ENCODE peak calls at places on chromosomes 7 and 10, in six cellular contexts. One of them, this sample, is unnamed.
A peak's percentile ranks its signal among the peaks of the same experiment; 100 is the strongest.

GRCh38 chr7:158672975-158673374 is 31.6 kb downstream of the NCAPG2 start:
- DNase-seq in choroid plexus epithelial cell: peak; percentile 43
- DNase-seq in type B pancreatic cell: no peak
- DNase-seq in activated B cell treated with CpG ODN at 0.5 μM for 24 hours: no peak
- DNase-seq in neural progenitor cell: no peak
- DNase-seq in WTC11: no peak
- DNase-seq in this sample: no peak

GRCh38 chr10:60646966-60647796 is 131.1 kb upstream of the CDK1 start:
- DNase-seq in choroid plexus epithelial cell: peak; percentile 87
- DNase-seq in type B pancreatic cell: no peak
- DNase-seq in activated B cell treated with CpG ODN at 0.5 μM for 24 hours: no peak
- DNase-seq in neural progenitor cell: peak; percentile 57
- DNase-seq in WTC11: no peak
- DNase-seq in this sample: no peak

GRCh38 chr7:24464846-24465245 is 108.4 kb upstream of the PALS2 start:
- DNase-seq in choroid plexus epithelial cell: no peak
- DNase-seq in type B pancreatic cell: no peak
- DNase-seq in activated B cell treated with CpG ODN at 0.5 μM for 24 hours: no peak
- DNase-seq in neural progenitor cell: no peak
- DNase-seq in WTC11: no peak
- DNase-seq in this sample: no peak

GRCh38 chr10:113169111-113169510 is 219.1 kb downstream of the TCF7L2 start:
- DNase-seq in choroid plexus epithelial cell: no peak
- DNase-seq in type B pancreatic cell: no peak
- DNase-seq in activated B cell treated with CpG ODN at 0.5 μM for 24 hours: no peak
- DNase-seq in neural progenitor cell: peak; percentile 62
- DNase-seq in WTC11: no peak
- DNase-seq in this sample: no peak

GRCh38 chr7:75595766-75596165 is 103.6 kb downstream of the SPDYE5 start:
- DNase-seq in choroid plexus epithelial cell: no peak
- DNase-seq in type B pancreatic cell: no peak
- DNase-seq in activated B cell treated with CpG ODN at 0.5 μM for 24 hours: no peak
- DNase-seq in neural progenitor cell: no peak
- DNase-seq in WTC11: no peak
- DNase-seq in this sample: no peak

GRCh38 chr7:21253740-21254687 is 173.9 kb upstream of the SP4 start:
- DNase-seq in choroid plexus epithelial cell: peak; percentile 76
- DNase-seq in type B pancreatic cell: peak; percentile 77
- DNase-seq in activated B cell treated with CpG ODN at 0.5 μM for 24 hours: no peak
- DNase-seq in neural progenitor cell: peak; percentile 91
- DNase-seq in WTC11: peak; percentile 82
- DNase-seq in this sample: no peak

GRCh38 chr10:107665459-107665858 is 501.0 kb upstream of the SORCS1 start:
- DNase-seq in choroid plexus epithelial cell: no peak
- DNase-seq in type B pancreatic cell: no peak
- DNase-seq in activated B cell treated with CpG ODN at 0.5 μM for 24 hours: no peak
- DNase-seq in neural progenitor cell: no peak
- DNase-seq in WTC11: no peak
- DNase-seq in this sample: no peak

GRCh38 chr10:131852161-131852822 is 48.5 kb upstream of the PPP2R2D start:
- DNase-seq in choroid plexus epithelial cell: no peak
- DNase-seq in type B pancreatic cell: peak; percentile 62
- DNase-seq in activated B cell treated with CpG ODN at 0.5 μM for 24 hours: no peak
- DNase-seq in neural progenitor cell: no peak
- DNase-seq in WTC11: no peak
- DNase-seq in this sample: no peak

GRCh38 chr10:95941115-95941514 is 33.3 kb downstream of the CC2D2B start:
- DNase-seq in choroid plexus epithelial cell: no peak
- DNase-seq in type B pancreatic cell: no peak
- DNase-seq in activated B cell treated with CpG ODN at 0.5 μM for 24 hours: no peak
- DNase-seq in neural progenitor cell: no peak
- DNase-seq in WTC11: no peak
- DNase-seq in this sample: no peak

GRCh38 chr7:129499915-129500463 is 2.3 kb upstream of the SMKR1 start:
- DNase-seq in choroid plexus epithelial cell: no peak
- DNase-seq in type B pancreatic cell: peak; percentile 48
- DNase-seq in activated B cell treated with CpG ODN at 0.5 μM for 24 hours: no peak
- DNase-seq in neural progenitor cell: no peak
- DNase-seq in WTC11: no peak
- DNase-seq in this sample: no peak

GRCh38 chr10:24762966-24763623 is 39.4 kb upstream of the ARHGAP21 start:
- DNase-seq in choroid plexus epithelial cell: peak; percentile 81
- DNase-seq in type B pancreatic cell: no peak
- DNase-seq in activated B cell treated with CpG ODN at 0.5 μM for 24 hours: no peak
- DNase-seq in neural progenitor cell: no peak
- DNase-seq in WTC11: no peak
- DNase-seq in this sample: no peak

GRCh38 chr7:1894906-1895663 is 225.0 kb downstream of the ELFN1 start:
- DNase-seq in choroid plexus epithelial cell: no peak
- DNase-seq in type B pancreatic cell: no peak
- DNase-seq in activated B cell treated with CpG ODN at 0.5 μM for 24 hours: no peak
- DNase-seq in neural progenitor cell: no peak
- DNase-seq in WTC11: no peak
- DNase-seq in this sample: peak; percentile 19

GRCh38 chr10:13731799-13732198 is 145.0 kb downstream of the PRPF18 start:
- DNase-seq in choroid plexus epithelial cell: no peak
- DNase-seq in type B pancreatic cell: no peak
- DNase-seq in activated B cell treated with CpG ODN at 0.5 μM for 24 hours: no peak
- DNase-seq in neural progenitor cell: no peak
- DNase-seq in WTC11: no peak
- DNase-seq in this sample: no peak

DNA sequence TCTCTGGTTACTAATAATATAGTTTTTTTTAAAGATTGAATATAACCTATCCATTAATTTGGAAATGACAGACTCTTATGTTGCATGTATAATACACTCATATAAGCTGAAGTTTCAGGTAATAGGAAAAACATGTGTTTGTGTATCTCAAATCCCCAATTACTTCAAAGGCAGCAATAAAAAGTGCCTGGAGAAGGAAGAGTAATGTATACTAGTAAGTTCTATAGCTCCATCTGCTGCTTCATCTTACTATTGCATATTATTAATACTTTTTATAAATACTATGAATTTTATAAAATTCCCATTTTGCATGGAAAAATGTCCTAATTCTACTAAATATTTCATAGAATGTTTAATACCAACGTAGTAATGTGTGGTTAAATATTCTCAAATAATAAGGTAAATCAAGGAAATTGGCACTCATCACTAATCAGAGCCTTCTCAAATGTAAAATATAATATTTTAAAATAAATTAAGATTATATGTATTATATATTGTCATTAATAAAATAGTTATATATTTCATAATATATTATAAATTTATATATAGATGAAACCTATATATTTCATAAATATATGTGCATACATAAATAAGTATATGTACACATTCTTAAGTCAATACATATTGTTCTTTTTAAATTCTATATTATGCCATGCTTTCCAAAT is 311.9 kb downstream of the HGF start:
- DNase-seq in choroid plexus epithelial cell: peak; percentile 70
- DNase-seq in type B pancreatic cell: no peak
- DNase-seq in activated B cell treated with CpG ODN at 0.5 μM for 24 hours: no peak
- DNase-seq in neural progenitor cell: no peak
- DNase-seq in WTC11: no peak
- DNase-seq in this sample: no peak
- TF ChIP-seq CTCF in choroid plexus epithelial cell: peak; percentile 57
- TF ChIP-seq CTCF in type B pancreatic cell: peak; percentile 75
- TF ChIP-seq CTCF in activated B cell treated with CpG ODN at 0.5 μM for 24 hours: no peak
- TF ChIP-seq CTCF in neural progenitor cell: peak; percentile 38
- TF ChIP-seq CTCF in WTC11: no peak
- TF ChIP-seq CTCF in this sample: no peak

GRCh38 chr7:42700376-42701327 is 211.2 kb downstream of the C7orf25 start:
- DNase-seq in choroid plexus epithelial cell: no peak
- DNase-seq in type B pancreatic cell: no peak
- DNase-seq in activated B cell treated with CpG ODN at 0.5 μM for 24 hours: no peak
- DNase-seq in neural progenitor cell: no peak
- DNase-seq in WTC11: no peak
- DNase-seq in this sample: no peak
- TF ChIP-seq CTCF in choroid plexus epithelial cell: peak; percentile 14
- TF ChIP-seq CTCF in type B pancreatic cell: no peak
- TF ChIP-seq CTCF in activated B cell treated with CpG ODN at 0.5 μM for 24 hours: no peak
- TF ChIP-seq CTCF in neural progenitor cell: no peak
- TF ChIP-seq CTCF in WTC11: no peak
- TF ChIP-seq CTCF in this sample: no peak

GRCh38 chr7:142188846-142189245 is 69.0 kb downstream of the PRSS58 start:
- DNase-seq in choroid plexus epithelial cell: peak; percentile 31
- DNase-seq in type B pancreatic cell: no peak
- DNase-seq in activated B cell treated with CpG ODN at 0.5 μM for 24 hours: no peak
- DNase-seq in neural progenitor cell: no peak
- DNase-seq in WTC11: no peak
- DNase-seq in this sample: no peak
- TF ChIP-seq CTCF in choroid plexus epithelial cell: peak; percentile 27
- TF ChIP-seq CTCF in type B pancreatic cell: peak; percentile 65
- TF ChIP-seq CTCF in activated B cell treated with CpG ODN at 0.5 μM for 24 hours: no peak
- TF ChIP-seq CTCF in neural progenitor cell: peak; percentile 52
- TF ChIP-seq CTCF in WTC11: peak; percentile 21
- TF ChIP-seq CTCF in this sample: peak; percentile 73

GRCh38 chr7:147249956-147250355 is 1133.4 kb downstream of the CNTNAP2 start:
- DNase-seq in choroid plexus epithelial cell: peak; percentile 6
- DNase-seq in type B pancreatic cell: no peak
- DNase-seq in activated B cell treated with CpG ODN at 0.5 μM for 24 hours: no peak
- DNase-seq in neural progenitor cell: no peak
- DNase-seq in WTC11: no peak
- DNase-seq in this sample: no peak
- TF ChIP-seq CTCF in choroid plexus epithelial cell: peak; percentile 28
- TF ChIP-seq CTCF in type B pancreatic cell: peak; percentile 39
- TF ChIP-seq CTCF in activated B cell treated with CpG ODN at 0.5 μM for 24 hours: no peak
- TF ChIP-seq CTCF in neural progenitor cell: peak; percentile 21
- TF ChIP-seq CTCF in WTC11: no peak
- TF ChIP-seq CTCF in this sample: no peak

This sample was measured in CD14-positive monocyte.